ENCODE peak calls at places on chromosomes 2 and 18, in seven cellular contexts. U is endothelial cell, J is retinal pigment epithelial cell, O is tibial nerve, N is bronchial epithelial cell, W is fibroblast of pulmonary artery, A is transverse colon. Z is an unnamed sample.
A peak's percentile ranks its signal among the peaks of the same experiment; 100 is the strongest.

GRCh38 chr18:49025767-49026500 is 75.2 kb upstream of the SMAD7 start:
- DNase-seq in U (no peak), J (no peak), O (no peak), N (no peak), W (no peak), A (no peak), Z (peak; percentile 63)

GRCh38 chr18:48842259-48843061 is 108.3 kb downstream of the SMAD7 start:
- DNase-seq in U (peak; percentile 28), J (no peak), O (no peak), N (no peak), W (peak; percentile 73), A (peak; percentile 31), Z (no peak)

GRCh38 chr2:133109772-133110171 is 439.8 kb upstream of the LYPD1 start:
- DNase-seq in U (no peak), J (peak; percentile 22), O (no peak), N (peak; percentile 85), W (peak; percentile 42), A (no peak), Z (no peak)

GRCh38 chr2:225028572-225028971 is 13.7 kb downstream of the DOCK10 start:
- DNase-seq in U (no peak), J (no peak), O (no peak), N (no peak), W (no peak), A (no peak), Z (no peak)

GRCh38 chr2:68367918-68368656 is 3.0 kb downstream of the PLEK start:
- DNase-seq in U (no peak), J (no peak), O (no peak), N (peak; percentile 67), W (peak; percentile 3), A (no peak), Z (no peak)

GRCh38 chr18:45012286-45012685 is 331.6 kb downstream of the SETBP1 start:
- DNase-seq in U (no peak), J (no peak), O (no peak), N (peak; percentile 18), W (no peak), A (no peak), Z (no peak)

GRCh38 chr2:3423492-3424170 is 44.1 kb downstream of the TRAPPC12 start:
- DNase-seq in U (peak; percentile 86), J (no peak), O (peak; percentile 89), N (peak; percentile 43), W (peak; percentile 65), A (peak; percentile 72), Z (peak; percentile 88)

GRCh38 chr2:172925600-172925999 is 150.0 kb upstream of the MAP3K20 start:
- DNase-seq in U (no peak), J (no peak), O (no peak), N (no peak), W (no peak), A (no peak), Z (no peak)

GRCh38 chr2:186852508-186852907 is 3.5 kb upstream of the ZSWIM2 start:
- DNase-seq in U (no peak), J (no peak), O (no peak), N (no peak), W (no peak), A (no peak), Z (no peak)

GRCh38 chr2:7031424-7032245 is 114.4 kb downstream of the RNF144A start:
- DNase-seq in U (no peak), J (no peak), O (no peak), N (peak; percentile 58), W (peak; percentile 69), A (peak; percentile 93), Z (no peak)

GRCh38 chr2:141692829-141693228 is 438.0 kb downstream of the LRP1B start:
- DNase-seq in U (no peak), J (no peak), O (no peak), N (no peak), W (no peak), A (no peak), Z (no peak)

GRCh38 chr2:86769838-86770237 is 20.9 kb downstream of the CD8A start:
- DNase-seq in U (no peak), J (no peak), O (no peak), N (no peak), W (no peak), A (no peak), Z (no peak)

GRCh38 chr2:209525834-209526281 is 102.0 kb downstream of the MAP2 start:
- DNase-seq in U (no peak), J (peak; percentile 82), O (no peak), N (peak; percentile 69), W (peak; percentile 90), A (no peak), Z (no peak)

GRCh38 chr2:209368924-209369323 is 54.9 kb upstream of the MAP2 start:
- DNase-seq in U (no peak), J (peak; percentile 100), O (no peak), N (peak; percentile 100), W (peak; percentile 94), A (peak; percentile 48), Z (no peak)

GRCh38 chr2:109457811-109458210 is 156.0 kb downstream of the SEPTIN10 start:
- DNase-seq in U (no peak), J (no peak), O (no peak), N (no peak), W (no peak), A (no peak), Z (no peak)

GRCh38 chr2:62465741-62466500 is 40.1 kb downstream of the TMEM17 start:
- DNase-seq in U (peak; percentile 65), J (no peak), O (no peak), N (no peak), W (peak; percentile 41), A (no peak), Z (no peak)

GRCh38 chr2:161416633-161417427 is 733 bp downstream of the TBR1 start:
- DNase-seq in U (no peak), J (no peak), O (no peak), N (no peak), W (no peak), A (no peak), Z (no peak)

GRCh38 chr18:79388043-79388442 is 7.7 kb upstream of the NFATC1 start:
- DNase-seq in U (no peak), J (no peak), O (no peak), N (no peak), W (no peak), A (no peak), Z (no peak)

GRCh38 chr2:79910643-79911042 is 393.9 kb downstream of the LRRTM1 start:
- DNase-seq in U (no peak), J (no peak), O (no peak), N (no peak), W (no peak), A (no peak), Z (no peak)

GRCh38 chr2:156657809-156658208 is 221.6 kb downstream of the GPD2 start:
- DNase-seq in U (no peak), J (no peak), O (no peak), N (peak; percentile 48), W (peak; percentile 48), A (no peak), Z (no peak)

GRCh38 chr2:229257980-229258379 is 13.1 kb downstream of the PID1 start:
- DNase-seq in U (no peak), J (no peak), O (peak; percentile 60), N (no peak), W (no peak), A (no peak), Z (no peak)

GRCh38 chr18:36406805-36407204 is 109.3 kb downstream of the FHOD3 start:
- DNase-seq in U (no peak), J (no peak), O (no peak), N (no peak), W (no peak), A (no peak), Z (no peak)

GRCh38 chr2:128301501-128301966 is 17.1 kb downstream of the HS6ST1 start:
- DNase-seq in U (no peak), J (peak; percentile 75), O (no peak), N (peak; percentile 59), W (peak; percentile 91), A (no peak), Z (peak; percentile 91)

GRCh38 chr2:8312861-8313768 is 368.7 kb upstream of the ID2 start:
- DNase-seq in U (no peak), J (peak; percentile 21), O (no peak), N (peak; percentile 10), W (no peak), A (peak; percentile 27), Z (peak; percentile 62)

GRCh38 chr2:46239175-46239846 is 57.9 kb upstream of the EPAS1 start:
- DNase-seq in U (no peak), J (no peak), O (no peak), N (no peak), W (no peak), A (no peak), Z (no peak)

GRCh38 chr2:239599299-239599698 is 198.5 kb upstream of the HDAC4 start:
- DNase-seq in U (no peak), J (no peak), O (no peak), N (no peak), W (no peak), A (no peak), Z (no peak)

GRCh38 chr2:158178646-158179045 is 77.0 kb downstream of the UPP2 start:
- DNase-seq in U (no peak), J (no peak), O (no peak), N (no peak), W (no peak), A (no peak), Z (no peak)

GRCh38 chr2:168402531-168402930 is 53.5 kb upstream of the CERS6 start:
- DNase-seq in U (no peak), J (no peak), O (no peak), N (no peak), W (no peak), A (no peak), Z (no peak)

GRCh38 chr18:23302514-23302851 is 150.6 kb upstream of the RIOK3 start:
- DNase-seq in U (no peak), J (no peak), O (no peak), N (no peak), W (no peak), A (no peak), Z (no peak)

GRCh38 chr2:106863387-106863786 is 22.6 kb downstream of the ST6GAL2 start:
- DNase-seq in U (no peak), J (no peak), O (no peak), N (no peak), W (no peak), A (no peak), Z (no peak)
- TF ChIP-seq CTCF in U (no peak), J (peak; percentile 50), O (no peak), N (peak; percentile 32), W (peak; percentile 15), A (peak; percentile 26), Z (peak; percentile 44)

GRCh38 chr2:139480251-139480650 is 700.1 kb upstream of the NXPH2 start:
- DNase-seq in U (no peak), J (no peak), O (no peak), N (no peak), W (no peak), A (no peak), Z (no peak)

GRCh38 chr2:139478191-139478914 is 698.2 kb upstream of the NXPH2 start:
- DNase-seq in U (no peak), J (peak; percentile 48), O (no peak), N (no peak), W (no peak), A (no peak), Z (no peak)
- TF ChIP-seq CTCF in U (no peak), J (peak; percentile 21), O (no peak), N (no peak), W (no peak), A (no peak), Z (no peak)

GRCh38 chr18:3689986-3690681 is 240.2 kb downstream of the TGIF1 start:
- DNase-seq in U (no peak), J (no peak), O (no peak), N (no peak), W (no peak), A (no peak), Z (no peak)
- TF ChIP-seq CTCF in U (no peak), J (peak; percentile 8), O (no peak), N (no peak), W (no peak), A (no peak), Z (no peak)

GRCh38 chr2:147854557-147855134 is 9.8 kb downstream of the ACVR2A start:
- DNase-seq in U (no peak), J (no peak), O (no peak), N (no peak), W (no peak), A (no peak), Z (no peak)
- TF ChIP-seq CTCF in U (no peak), J (no peak), O (no peak), N (no peak), W (no peak), A (no peak), Z (no peak)

Z was measured in osteocyte.